ENCODE peak calls at places on chromosomes 4 and X, in eight cellular contexts. V, M, T, F, D, N, E and P are unnamed samples.

GRCh38 chrX:16436348-16437188 is 213.4 kb upstream of the S100G start:
- DNase-seq in V (peak), T (peak), M (no peak), D (peak), N (peak), F (peak), E (peak), P (peak)

GRCh38 chrX:154420402-154420756 is 8.1 kb upstream of the ATP6AP1 start:
- DNase-seq in T (no peak), F (no peak), N (no peak), M (no peak), E (no peak), D (no peak), V (no peak), P (no peak)

GRCh38 chrX:27966955-27967354 is 14.3 kb downstream of the DCAF8L1 start:
- DNase-seq in E (peak), M (no peak), F (no peak), D (no peak), N (no peak), V (no peak), T (no peak), P (peak)

GRCh38 chr4:131609039-131609438 is 1540.1 kb upstream of the PCDH10 start:
- DNase-seq in V (no peak), T (no peak), D (no peak), E (no peak), F (no peak), N (no peak), M (no peak), P (no peak)

GRCh38 chr4:119035941-119036737 is 99.5 kb upstream of the MYOZ2 start:
- DNase-seq in V (no peak), D (no peak), F (no peak), E (no peak), T (no peak), N (no peak), M (no peak), P (no peak)

GRCh38 chrX:71541546-71542022 is 8.7 kb downstream of the OGT start:
- DNase-seq in T (no peak), F (no peak), V (no peak), D (no peak), N (no peak), E (no peak), M (no peak), P (no peak)

GRCh38 chr4:126441173-126441810 is 1126.5 kb downstream of the FAT4 start:
- DNase-seq in F (no peak), D (no peak), E (no peak), V (no peak), T (no peak), N (no peak), M (no peak), P (no peak)

GRCh38 chrX:41087219-41087618 is 2.0 kb downstream of the USP9X start:
- DNase-seq in N (no peak), F (no peak), D (no peak), T (no peak), V (no peak), M (no peak), E (no peak), P (no peak)

GRCh38 chrX:132622130-132622529 is 133.3 kb upstream of the MBNL3 start:
- DNase-seq in N (no peak), E (no peak), D (no peak), F (no peak), M (no peak), V (peak), T (no peak), P (no peak)

GRCh38 chrX:45309096-45309495 is 108.4 kb upstream of the DIPK2B start:
- DNase-seq in N (no peak), E (no peak), T (no peak), V (no peak), F (no peak), M (no peak), D (no peak), P (no peak)

GRCh38 chr4:41061482-41062185 is 152.7 kb downstream of the APBB2 start:
- DNase-seq in E (no peak), F (no peak), T (no peak), D (no peak), N (no peak), M (no peak), V (no peak), P (no peak)

GRCh38 chr4:118989098-118990080 is 100.7 kb downstream of the SYNPO2 start:
- DNase-seq in D (no peak), F (no peak), N (no peak), V (no peak), T (peak), E (no peak), M (peak), P (no peak)

GRCh38 chr4:174317531-174317930 is 33.8 kb downstream of the CEP44 start:
- DNase-seq in E (no peak), V (no peak), N (no peak), D (no peak), F (no peak), M (no peak), T (no peak), P (no peak)

GRCh38 chr4:69092190-69092589 is 4.1 kb upstream of the UGT2B7 start:
- DNase-seq in T (no peak), E (no peak), D (no peak), F (no peak), M (no peak), V (no peak), N (no peak), P (no peak)

GRCh38 chr4:48047896-48048295 is 31.3 kb downstream of the NIPAL1 start:
- DNase-seq in F (no peak), N (peak), D (no peak), T (no peak), M (no peak), V (no peak), E (no peak), P (peak)

GRCh38 chr4:1166509-1167243 is 5.7 kb downstream of the SPON2 start:
- DNase-seq in M (peak), D (no peak), E (no peak), F (peak), N (no peak), T (no peak), V (no peak), P (no peak)

GRCh38 chrX:15142084-15142715 is 127.7 kb downstream of the ASB9 start:
- DNase-seq in D (peak), T (no peak), M (no peak), V (no peak), N (no peak), E (no peak), F (no peak), P (no peak)

GRCh38 chrX:16778545-16778944 is 7.7 kb upstream of the TXLNG start:
- DNase-seq in M (no peak), T (no peak), V (no peak), E (no peak), N (no peak), D (peak), F (no peak), P (no peak)

GRCh38 chr4:185283723-185284122 is 74.3 kb downstream of the SNX25 start:
- DNase-seq in N (no peak), F (no peak), M (no peak), V (no peak), E (no peak), D (no peak), T (no peak), P (no peak)
- TF ChIP-seq EP300 in N (no peak), F (no peak), M (no peak), V (no peak), E (no peak), D (no peak), T (no peak), P (no peak)

DNA sequence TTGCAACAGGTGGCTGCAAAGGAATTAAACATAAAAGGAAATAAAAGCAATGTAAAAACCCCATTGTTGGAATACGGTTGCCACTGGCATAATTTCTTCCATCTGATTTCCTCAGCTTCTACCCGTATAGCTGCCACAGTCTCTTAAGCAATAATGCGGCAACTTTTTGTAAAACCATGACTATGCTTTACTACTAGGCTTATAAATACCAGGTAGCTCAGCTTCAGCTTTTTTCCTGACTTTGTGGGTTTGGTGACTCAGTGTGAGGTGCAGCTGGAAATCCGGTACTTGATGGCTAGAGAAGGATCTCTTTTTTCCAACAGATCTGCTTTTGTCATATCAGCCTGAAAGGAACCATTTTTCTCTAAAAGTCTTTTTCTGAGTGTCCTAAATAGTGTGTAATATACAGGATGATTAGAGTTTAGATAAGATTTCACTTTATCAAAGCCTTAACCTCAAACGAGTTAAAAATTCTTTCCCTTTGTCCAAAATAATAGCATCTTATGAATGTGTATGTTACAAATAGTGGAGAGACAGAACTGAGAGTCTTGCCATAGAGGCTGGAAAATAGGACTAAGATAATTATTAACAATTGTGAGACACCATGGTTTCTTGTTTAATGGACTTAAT is 268.1 kb downstream of the ADGRL3 start:
- DNase-seq in D (no peak), E (no peak), N (no peak), T (no peak), V (no peak), M (no peak), F (no peak), P (no peak)
- TF ChIP-seq EP300 in D (no peak), E (no peak), N (no peak), T (no peak), V (no peak), M (no peak), F (no peak), P (no peak)

GRCh38 chrX:111435469-111435868 is 23.5 kb upstream of the DCX start:
- DNase-seq in N (no peak), D (no peak), T (no peak), M (no peak), V (no peak), E (no peak), F (no peak), P (no peak)

GRCh38 chrX:111431007-111431406 is 19.0 kb upstream of the DCX start:
- DNase-seq in M (no peak), N (no peak), D (no peak), T (no peak), E (no peak), F (no peak), V (no peak), P (no peak)
- TF ChIP-seq EP300 in M (no peak), N (no peak), D (no peak), T (no peak), E (no peak), F (no peak), V (no peak), P (no peak)

GRCh38 chr4:10281996-10282395 is 165.4 kb upstream of the WDR1 start:
- DNase-seq in T (no peak), D (no peak), N (no peak), M (no peak), V (no peak), F (no peak), E (no peak), P (no peak)
- TF ChIP-seq EP300 in T (no peak), D (no peak), N (no peak), M (no peak), V (no peak), F (no peak), E (no peak), P (no peak)

DNA sequence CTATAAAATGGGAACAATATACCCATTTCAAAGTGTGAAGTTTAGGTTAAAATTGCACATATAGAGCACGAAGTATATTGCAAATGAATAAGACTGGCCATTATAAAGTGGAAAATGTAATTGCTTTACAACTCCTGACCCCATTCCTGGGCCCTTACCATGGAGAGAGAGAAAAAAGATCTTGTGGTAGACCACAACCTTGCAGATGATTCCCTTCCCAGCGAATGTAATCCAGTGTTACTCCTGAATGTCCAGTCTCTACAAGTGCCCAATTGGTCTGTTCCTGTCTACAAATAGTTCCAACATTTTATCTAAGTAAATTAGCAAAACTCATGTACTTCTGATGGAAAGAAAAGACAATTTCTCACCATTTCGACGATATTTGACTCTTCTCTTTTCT is 184.1 kb upstream of the LNX1 start:
- DNase-seq in V (no peak), M (peak), N (no peak), F (no peak), T (no peak), D (no peak), E (no peak), P (no peak)
- TF ChIP-seq EP300 in V (no peak), M (no peak), N (no peak), F (no peak), T (no peak), D (no peak), E (no peak), P (no peak)

GRCh38 chrX:552496-552895 is 78.1 kb upstream of the SHOX start:
- DNase-seq in D (no peak), V (no peak), N (no peak), M (peak), T (no peak), F (no peak), E (no peak), P (no peak)

GRCh38 chrX:554271-554670 is 76.3 kb upstream of the SHOX start:
- DNase-seq in V (no peak), E (no peak), D (no peak), F (no peak), N (no peak), T (no peak), M (peak), P (no peak)

GRCh38 chrX:551306-551705 is 79.3 kb upstream of the SHOX start:
- DNase-seq in M (no peak), T (no peak), V (no peak), F (no peak), N (no peak), D (no peak), E (no peak), P (no peak)

GRCh38 chrX:550514-550913 is 80.1 kb upstream of the SHOX start:
- DNase-seq in F (no peak), D (no peak), E (no peak), M (no peak), N (no peak), V (no peak), T (no peak), P (no peak)

GRCh38 chrX:555589-556220 is 74.9 kb upstream of the SHOX start:
- DNase-seq in M (peak), D (no peak), E (no peak), F (no peak), V (no peak), N (no peak), T (no peak), P (no peak)
- TF ChIP-seq EP300 in M (no peak), D (no peak), E (no peak), F (no peak), V (no peak), N (no peak), T (no peak), P (no peak)

DNA sequence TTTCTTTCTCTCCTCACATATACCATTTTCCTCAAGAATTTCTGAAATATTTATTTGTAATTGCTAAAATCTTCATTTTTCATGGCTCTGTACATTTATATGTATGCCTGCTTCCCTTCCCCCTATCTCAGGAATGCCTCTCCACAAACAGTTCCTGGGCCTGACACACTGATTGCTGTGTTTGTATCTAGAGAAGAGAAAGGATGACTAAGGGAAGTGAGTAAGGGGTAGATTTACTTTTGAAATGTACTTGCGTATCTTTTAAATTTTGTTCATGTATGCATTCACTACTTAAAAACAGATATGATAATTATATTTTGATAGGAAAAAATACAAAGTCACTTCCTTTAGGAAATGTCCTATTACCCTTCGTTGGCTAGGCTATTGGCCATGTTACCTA is 790.8 kb downstream of the PCDH18 start:
- DNase-seq in M (no peak), E (no peak), D (no peak), F (no peak), V (no peak), T (no peak), N (no peak), P (no peak)
- TF ChIP-seq EP300 in M (no peak), E (no peak), D (no peak), F (no peak), V (no peak), T (no peak), N (no peak), P (no peak)

DNA sequence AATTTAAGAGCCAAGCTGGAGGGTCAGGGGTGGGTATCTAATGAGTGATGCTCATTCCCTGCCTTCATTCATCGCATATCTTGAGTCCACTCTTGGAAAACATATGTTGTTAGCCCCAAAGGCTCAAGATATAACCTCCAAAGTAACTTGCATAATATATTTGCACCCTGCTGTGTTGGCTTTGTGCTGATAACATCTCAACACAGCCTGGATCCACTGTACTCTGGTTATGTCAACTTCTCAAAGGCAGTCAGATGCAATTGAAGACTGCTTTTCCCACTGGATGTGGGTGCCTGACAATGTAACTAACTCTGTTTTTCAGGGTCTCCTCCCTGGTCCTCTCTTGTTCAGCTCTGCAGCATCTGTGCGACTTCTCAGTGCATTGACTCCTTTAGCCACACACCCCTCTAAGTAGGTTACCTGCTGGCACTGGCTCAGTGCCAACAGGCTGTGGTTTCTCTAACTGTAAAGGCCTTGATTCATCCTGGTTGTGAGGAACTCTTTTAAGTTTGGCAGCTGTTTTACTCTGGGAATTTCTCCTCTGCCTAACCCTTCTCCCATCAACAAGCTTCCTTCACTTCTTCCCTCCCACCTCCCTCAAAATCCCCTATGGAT is 28.1 kb downstream of the SLC16A2 start:
- DNase-seq in F (no peak), N (peak), M (no peak), T (no peak), E (no peak), D (no peak), V (no peak), P (no peak)
- TF ChIP-seq EP300 in F (no peak), N (no peak), M (no peak), T (no peak), E (no peak), D (no peak), V (no peak), P (no peak)

GRCh38 chr4:127881565-127881869 is 824 bp downstream of the PLK4 start:
- DNase-seq in E (no peak), F (no peak), T (no peak), N (no peak), D (no peak), M (no peak), V (no peak), P (no peak)
- TF ChIP-seq EP300 in E (no peak), F (no peak), T (no peak), N (no peak), D (no peak), M (no peak), V (no peak), P (no peak)